ENCODE peak calls at places on chromosomes 12 and 14, in ten cellular contexts. E, G, Q, N, J, Z, U, B, C and F are unnamed samples.

GRCh38 chr14:89920041-89920440 is 34.5 kb downstream of the EFCAB11 start:
- DNase-seq in E (no peak), G (no peak), Q (no peak), N (no peak), J (no peak), Z (no peak), U (no peak), B (no peak), C (no peak), F (no peak)

GRCh38 chr14:102280376-102280962 is 24.5 kb downstream of the MOK start:
- DNase-seq in E (peak), G (peak), Q (peak), N (no peak), J (no peak), Z (no peak), U (no peak), B (peak), C (no peak), F (no peak)

GRCh38 chr14:67385618-67386017 is 25.5 kb downstream of the EIF2S1 start:
- DNase-seq in E (no peak), G (no peak), Q (no peak), N (no peak), J (no peak), Z (no peak), U (no peak), B (peak), C (no peak), F (no peak)

GRCh38 chr12:65123435-65124063 is 2.4 kb upstream of the WIF1 start:
- DNase-seq in E (peak), G (peak), Q (peak), N (no peak), J (no peak), Z (peak), U (peak), B (peak), C (no peak), F (peak)

GRCh38 chr12:80056845-80057244 is 42.5 kb upstream of the OTOGL start:
- DNase-seq in E (no peak), G (peak), Q (peak), N (no peak), J (no peak), Z (no peak), U (no peak), B (no peak), C (no peak), F (no peak)

GRCh38 chr12:42648061-42648460 is 58.5 kb upstream of the PRICKLE1 start:
- DNase-seq in E (no peak), G (no peak), Q (no peak), N (no peak), J (no peak), Z (no peak), U (no peak), B (no peak), C (no peak), F (no peak)

GRCh38 chr12:91138337-91138905 is 27.1 kb upstream of the LUM start:
- DNase-seq in E (no peak), G (peak), Q (no peak), N (no peak), J (no peak), Z (peak), U (no peak), B (no peak), C (no peak), F (no peak)

GRCh38 chr12:130013771-130014484 is 110.1 kb upstream of the TMEM132D start:
- DNase-seq in E (no peak), G (peak), Q (peak), N (peak), J (no peak), Z (peak), U (peak), B (peak), C (peak), F (no peak)

GRCh38 chr12:127381043-127381668 is 885.8 kb upstream of the TMEM132C start:
- DNase-seq in E (no peak), G (peak), Q (peak), N (peak), J (no peak), Z (peak), U (peak), B (peak), C (peak), F (peak)

GRCh38 chr14:68458840-68459469 is 333.9 kb downstream of the ZFP36L1 start:
- DNase-seq in E (peak), G (peak), Q (peak), N (no peak), J (peak), Z (peak), U (peak), B (peak), C (peak), F (peak)

GRCh38 chr14:30558675-30559555 is at the start of gene G2E3:
- DNase-seq in E (no peak), G (peak), Q (peak), N (peak), J (peak), Z (peak), U (peak), B (peak), C (peak), F (peak)

GRCh38 chr12:15846887-15847286 is 35.3 kb upstream of the STRAP start:
- DNase-seq in E (peak), G (peak), Q (no peak), N (no peak), J (no peak), Z (peak), U (no peak), B (no peak), C (no peak), F (no peak)

GRCh38 chr14:73741876-73742519 is 27.8 kb upstream of the PNMA1 start:
- DNase-seq in E (no peak), G (no peak), Q (no peak), N (no peak), J (no peak), Z (peak), U (no peak), B (no peak), C (no peak), F (no peak)

GRCh38 chr12:42725839-42726238 is 136.3 kb upstream of the PRICKLE1 start:
- DNase-seq in E (no peak), G (peak), Q (peak), N (no peak), J (no peak), Z (no peak), U (no peak), B (no peak), C (no peak), F (no peak)

GRCh38 chr14:100076630-100077029 is 11.4 kb downstream of the EVL start:
- DNase-seq in E (peak), G (peak), Q (peak), N (peak), J (peak), Z (peak), U (no peak), B (peak), C (no peak), F (no peak)

GRCh38 chr14:75915063-75915462 is 66.7 kb downstream of the TGFB3 start:
- DNase-seq in E (no peak), G (no peak), Q (no peak), N (no peak), J (no peak), Z (no peak), U (no peak), B (no peak), C (no peak), F (no peak)

GRCh38 chr12:25725874-25726273 is 172.8 kb upstream of the LMNTD1 start:
- DNase-seq in E (no peak), G (peak), Q (peak), N (no peak), J (no peak), Z (peak), U (no peak), B (no peak), C (no peak), F (no peak)

GRCh38 chr14:35504260-35504659 is 29.7 kb upstream of the INSM2 start:
- DNase-seq in E (no peak), G (no peak), Q (no peak), N (no peak), J (no peak), Z (peak), U (no peak), B (no peak), C (no peak), F (no peak)

GRCh38 chr14:105507247-105507646 is 16.2 kb downstream of the TEDC1 start:
- DNase-seq in E (no peak), G (no peak), Q (no peak), N (no peak), J (peak), Z (no peak), U (no peak), B (no peak), C (no peak), F (no peak)

GRCh38 chr14:22412936-22413411 is 176.1 kb downstream of the DAD1 start:
- DNase-seq in E (no peak), G (no peak), Q (no peak), N (no peak), J (no peak), Z (no peak), U (no peak), B (no peak), C (no peak), F (no peak)

GRCh38 chr14:77111021-77111420 is 13.0 kb downstream of the CIPC start:
- DNase-seq in E (no peak), G (peak), Q (no peak), N (no peak), J (no peak), Z (no peak), U (no peak), B (peak), C (no peak), F (peak)

GRCh38 chr14:99995700-99996356 is 69.4 kb upstream of the EVL start:
- DNase-seq in E (no peak), G (peak), Q (peak), N (peak), J (peak), Z (peak), U (peak), B (peak), C (peak), F (peak)

GRCh38 chr12:31813305-31813704 is 84.5 kb upstream of the AMN1 start:
- DNase-seq in E (no peak), G (peak), Q (peak), N (peak), J (no peak), Z (peak), U (no peak), B (no peak), C (no peak), F (no peak)

GRCh38 chr12:103645202-103645601 is 58.1 kb downstream of the STAB2 start:
- DNase-seq in E (no peak), G (peak), Q (no peak), N (no peak), J (no peak), Z (peak), U (no peak), B (no peak), C (no peak), F (no peak)

GRCh38 chr12:125340791-125341190 is 275.6 kb downstream of the AACS start:
- DNase-seq in E (peak), G (peak), Q (peak), N (no peak), J (no peak), Z (peak), U (peak), B (no peak), C (no peak), F (no peak)

GRCh38 chr12:127278351-127278750 is 988.6 kb upstream of the TMEM132C start:
- DNase-seq in E (no peak), G (no peak), Q (no peak), N (no peak), J (no peak), Z (no peak), U (no peak), B (no peak), C (no peak), F (no peak)

GRCh38 chr14:26427059-26427458 is 170.8 kb downstream of the NOVA1 start:
- DNase-seq in E (no peak), G (peak), Q (peak), N (no peak), J (no peak), Z (no peak), U (no peak), B (no peak), C (no peak), F (no peak)

GRCh38 chr14:58199726-58200479 is at the start of gene ACTR10:
- DNase-seq in E (peak), G (peak), Q (peak), N (peak), J (peak), Z (peak), U (peak), B (peak), C (peak), F (peak)

GRCh38 chr12:127149226-127149964 is 1117.6 kb upstream of the TMEM132C start:
- DNase-seq in E (peak), G (no peak), Q (no peak), N (no peak), J (no peak), Z (no peak), U (no peak), B (no peak), C (no peak), F (no peak)

GRCh38 chr12:130762319-130762675 is 46.2 kb upstream of the RIMBP2 start:
- DNase-seq in E (no peak), G (no peak), Q (no peak), N (no peak), J (no peak), Z (no peak), U (no peak), B (no peak), C (no peak), F (no peak)

GRCh38 chr14:24986206-24986893 is 63.6 kb downstream of the STXBP6 start:
- DNase-seq in E (no peak), G (no peak), Q (no peak), N (no peak), J (no peak), Z (no peak), U (no peak), B (no peak), C (no peak), F (no peak)

GRCh38 chr12:126772171-126772864 is 1494.7 kb upstream of the TMEM132C start:
- DNase-seq in E (peak), G (peak), Q (peak), N (peak), J (no peak), Z (no peak), U (peak), B (peak), C (peak), F (no peak)

GRCh38 chr12:123077298-123078113 is 73.4 kb downstream of the PITPNM2 start:
- DNase-seq in E (no peak), G (no peak), Q (no peak), N (no peak), J (no peak), Z (no peak), U (no peak), B (no peak), C (no peak), F (no peak)
- TF ChIP-seq CTCF in E (no peak), G (no peak), Q (no peak), N (no peak), J (no peak), Z (no peak), U (no peak), B (no peak), C (no peak), F (no peak)

DNA sequence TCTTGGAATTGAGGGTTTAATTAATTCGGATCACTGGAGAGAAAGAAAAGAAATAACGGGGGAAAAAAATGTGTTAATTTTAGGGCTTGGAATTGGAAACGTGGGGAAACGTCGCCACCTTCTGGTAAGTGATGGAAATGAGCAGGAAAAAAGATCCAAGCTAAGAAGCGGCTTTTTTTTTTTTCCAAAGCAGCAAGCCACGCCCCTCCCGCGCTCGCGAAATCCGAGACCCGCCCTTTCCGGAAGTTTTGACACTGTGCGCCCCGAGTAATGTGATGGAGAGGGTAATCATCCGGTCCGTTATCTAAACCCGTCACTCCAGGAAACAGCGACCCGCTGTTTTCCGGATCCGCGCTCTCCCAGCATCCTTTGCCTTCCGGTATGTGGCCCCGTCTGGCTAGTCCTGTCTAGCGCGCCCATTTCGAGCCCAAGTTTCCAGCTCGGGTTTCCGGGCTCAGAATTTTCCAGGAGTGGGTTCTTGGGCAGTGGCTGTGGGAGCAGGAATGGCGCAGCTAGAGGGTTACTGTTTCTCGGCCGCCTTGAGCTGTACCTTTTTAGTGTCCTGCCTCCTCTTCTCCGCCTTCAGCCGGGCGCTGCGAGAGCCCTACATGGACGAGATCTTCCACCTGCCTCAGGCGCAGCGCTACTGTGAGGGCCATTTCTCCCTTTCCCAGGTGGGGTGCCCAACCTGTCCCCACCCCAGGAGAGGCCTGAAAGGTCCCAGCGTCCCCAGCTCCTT is at the start of gene ALG10B:
- DNase-seq in E (peak), G (peak), Q (peak), N (peak), J (peak), Z (peak), U (peak), B (peak), C (peak), F (peak)
- TF ChIP-seq CTCF in E (peak), G (peak), Q (peak), N (peak), J (peak), Z (peak), U (no peak), B (peak), C (peak), F (peak)

DNA sequence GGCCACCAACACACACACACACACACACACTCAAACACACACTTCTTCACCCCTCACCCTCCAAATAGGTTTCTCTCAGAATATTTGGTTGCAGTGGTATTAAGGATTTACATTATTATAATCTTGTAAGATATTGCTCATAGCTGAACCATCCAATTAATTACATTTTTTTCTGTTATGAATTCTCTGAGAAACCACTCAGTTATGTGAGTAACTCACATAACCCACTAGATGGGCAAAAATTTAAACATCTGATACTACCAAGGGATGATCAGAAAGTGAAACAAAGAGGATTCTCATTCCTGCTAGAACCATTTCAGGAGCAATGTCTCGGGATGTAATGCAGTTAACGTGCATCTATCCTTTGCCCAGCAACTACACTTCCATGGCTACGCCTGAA is 31.6 kb downstream of the TMTC1 start:
- DNase-seq in E (no peak), G (no peak), Q (no peak), N (no peak), J (no peak), Z (no peak), U (no peak), B (no peak), C (no peak), F (no peak)
- TF ChIP-seq CTCF in E (no peak), G (no peak), Q (no peak), N (no peak), J (no peak), Z (no peak), U (no peak), B (no peak), C (no peak), F (no peak)

GRCh38 chr14:51398898-51399297 is 158.9 kb downstream of the TMX1 start:
- DNase-seq in E (no peak), G (peak), Q (peak), N (no peak), J (no peak), Z (no peak), U (peak), B (peak), C (no peak), F (no peak)
- TF ChIP-seq CTCF in E (no peak), G (peak), Q (peak), N (no peak), J (no peak), Z (no peak), U (no peak), B (no peak), C (no peak), F (no peak)

GRCh38 chr14:19874842-19875241 is at the start of gene OR4K2:
- DNase-seq in E (no peak), G (no peak), Q (no peak), N (no peak), J (no peak), Z (no peak), U (no peak), B (no peak), C (no peak), F (no peak)

GRCh38 chr14:19873178-19873577 is 1.8 kb upstream of the OR4K2 start:
- DNase-seq in E (no peak), G (no peak), Q (no peak), N (no peak), J (no peak), Z (no peak), U (no peak), B (no peak), C (no peak), F (no peak)

DNA sequence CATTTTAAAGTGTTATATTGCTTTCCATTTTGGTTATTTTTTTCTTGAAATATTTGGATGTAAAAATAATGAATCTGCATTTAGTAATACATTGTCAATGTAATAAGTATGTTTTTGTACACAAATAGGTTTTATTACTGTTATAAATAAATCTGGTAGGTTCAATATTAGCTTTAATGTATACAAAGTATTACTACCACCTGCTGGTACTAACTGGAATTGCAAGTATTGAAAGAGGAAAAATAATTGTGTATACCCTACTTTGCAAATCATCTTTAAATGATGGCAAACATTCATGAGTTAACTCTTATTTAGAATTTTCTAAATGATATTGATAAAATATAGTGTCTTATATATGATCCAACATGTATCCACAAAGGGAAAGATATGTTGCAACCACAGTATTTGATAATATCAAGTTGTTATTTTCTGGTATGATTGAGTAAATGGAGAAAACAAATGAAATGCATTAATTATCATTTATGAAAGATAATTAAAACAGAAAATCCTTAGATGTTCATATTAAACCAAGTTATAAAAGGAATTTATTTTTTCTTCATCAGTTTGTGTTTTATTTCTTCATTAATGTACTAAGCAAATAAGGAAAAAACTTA is 3.2 kb downstream of the OR4K2 start:
- DNase-seq in E (no peak), G (peak), Q (peak), N (peak), J (no peak), Z (no peak), U (no peak), B (no peak), C (no peak), F (no peak)
- TF ChIP-seq CTCF in E (no peak), G (peak), Q (peak), N (peak), J (peak), Z (peak), U (peak), B (peak), C (no peak), F (peak)

DNA sequence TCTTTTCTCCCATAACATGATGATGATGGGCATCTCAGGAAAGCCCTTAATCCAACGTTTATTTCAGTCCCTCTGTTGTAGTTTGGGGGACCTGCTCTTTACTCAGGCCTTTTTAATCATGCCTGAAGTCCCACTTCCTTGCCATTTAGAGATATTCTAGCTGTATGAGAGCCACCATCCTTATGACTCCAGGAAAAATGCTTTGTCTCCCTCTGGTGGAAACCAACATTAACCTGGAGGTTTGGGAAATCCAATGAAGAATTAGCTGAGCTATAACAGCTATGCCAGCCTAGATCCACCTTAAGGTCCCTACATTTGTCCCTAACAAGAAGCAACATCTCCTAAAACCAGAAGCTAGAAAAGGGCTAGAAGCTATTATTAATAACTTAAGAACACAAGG is 1399.1 kb downstream of the LRFN5 start:
- DNase-seq in E (no peak), G (peak), Q (no peak), N (no peak), J (no peak), Z (no peak), U (no peak), B (no peak), C (no peak), F (no peak)
- TF ChIP-seq CTCF in E (no peak), G (peak), Q (peak), N (no peak), J (no peak), Z (no peak), U (no peak), B (no peak), C (no peak), F (no peak)

GRCh38 chr12:89895591-89895990 is 187.0 kb upstream of the ATP2B1 start:
- DNase-seq in E (no peak), G (no peak), Q (no peak), N (no peak), J (no peak), Z (no peak), U (no peak), B (no peak), C (no peak), F (no peak)
- TF ChIP-seq CTCF in E (no peak), G (no peak), Q (no peak), N (no peak), J (no peak), Z (no peak), U (no peak), B (no peak), C (no peak), F (no peak)

GRCh38 chr12:93896427-93896826 is 219.3 kb downstream of the CRADD start:
- DNase-seq in E (no peak), G (no peak), Q (no peak), N (no peak), J (no peak), Z (no peak), U (no peak), B (no peak), C (no peak), F (no peak)
- TF ChIP-seq CTCF in E (no peak), G (peak), Q (no peak), N (no peak), J (no peak), Z (no peak), U (no peak), B (no peak), C (no peak), F (peak)

GRCh38 chr12:7219599-7220243 is 30.2 kb downstream of the PEX5 start:
- DNase-seq in E (peak), G (peak), Q (peak), N (peak), J (peak), Z (peak), U (peak), B (peak), C (peak), F (peak)
- TF ChIP-seq CTCF in E (peak), G (peak), Q (peak), N (peak), J (peak), Z (peak), U (peak), B (peak), C (peak), F (peak)